ENCODE peak calls at places on chromosomes 16 and 17, in eight cellular contexts. M, B, H, X, Q, I, Y and U are unnamed samples.

GRCh38 chr16:25367773-25368172 is 110.1 kb upstream of the ZKSCAN2 start:
- DNase-seq in Y (no peak), Q (no peak), X (no peak), H (no peak), I (no peak), M (no peak), B (no peak), U (no peak)

GRCh38 chr16:19236561-19236960 is 49.0 kb upstream of the CLEC19A start:
- DNase-seq in M (no peak), Q (no peak), I (no peak), B (no peak), H (peak), Y (no peak), X (no peak), U (no peak)

GRCh38 chr16:50699345-50700159 is 6.1 kb downstream of the NOD2 start:
- DNase-seq in I (no peak), Y (peak), B (no peak), X (no peak), H (peak), Q (no peak), M (no peak), U (no peak)

GRCh38 chr17:33389506-33390141 is 96.5 kb upstream of the ASIC2 start:
- DNase-seq in Y (peak), I (no peak), M (no peak), Q (no peak), H (no peak), B (no peak), X (no peak), U (no peak)

GRCh38 chr16:56584276-56584675 is 5.1 kb upstream of the MT3 start:
- DNase-seq in Y (no peak), B (no peak), H (no peak), Q (no peak), I (no peak), X (no peak), M (no peak), U (no peak)

GRCh38 chr17:57649731-57650484 is 95.2 kb downstream of the CCDC182 start:
- DNase-seq in I (no peak), X (no peak), H (peak), B (no peak), Y (peak), Q (no peak), M (no peak), U (no peak)

GRCh38 chr17:49388290-49388640 is 26.2 kb upstream of the ZNF652 start:
- DNase-seq in I (no peak), Y (no peak), H (no peak), Q (no peak), B (no peak), X (no peak), M (peak), U (no peak)

GRCh38 chr17:4331614-4332013 is 34.9 kb downstream of the UBE2G1 start:
- DNase-seq in B (no peak), M (no peak), Q (no peak), H (no peak), I (no peak), X (no peak), Y (no peak), U (no peak)

GRCh38 chr16:11669380-11670146 is 1.3 kb downstream of the SNN start:
- DNase-seq in B (no peak), H (no peak), Q (no peak), X (no peak), Y (peak), M (no peak), I (no peak), U (no peak)

GRCh38 chr17:48374650-48375230 is 55.3 kb downstream of the SKAP1 start:
- DNase-seq in H (peak), Y (no peak), M (no peak), I (peak), B (peak), X (no peak), Q (no peak), U (no peak)

GRCh38 chr17:72771734-72772133 is 320.8 kb downstream of the SLC39A11 start:
- DNase-seq in Y (no peak), B (no peak), Q (no peak), M (no peak), H (no peak), X (no peak), I (no peak), U (no peak)

GRCh38 chr16:19830902-19831555 is 53.6 kb downstream of the GPRC5B start:
- DNase-seq in I (no peak), M (no peak), H (no peak), Y (no peak), B (peak), Q (no peak), X (no peak), U (no peak)

GRCh38 chr17:75404739-75405364 is 626 bp downstream of the GRB2 start:
- DNase-seq in B (no peak), M (peak), I (no peak), X (peak), H (peak), Y (peak), Q (no peak), U (peak)

GRCh38 chr16:55263271-55264250 is 60.4 kb upstream of the IRX6 start:
- DNase-seq in Y (no peak), H (no peak), B (no peak), Q (no peak), I (no peak), M (no peak), X (no peak), U (no peak)

GRCh38 chr17:55540414-55541091 is 29.3 kb upstream of the SMIM36 start:
- DNase-seq in Y (peak), M (no peak), I (no peak), B (no peak), H (peak), Q (peak), X (no peak), U (no peak)

GRCh38 chr17:44315760-44316731 is 7.6 kb downstream of the RUNDC3A start:
- DNase-seq in B (no peak), H (no peak), M (no peak), Q (no peak), Y (no peak), X (no peak), I (peak), U (no peak)

GRCh38 chr16:85782476-85782875 is 16.9 kb downstream of the EMC8 start:
- DNase-seq in M (no peak), Q (no peak), I (no peak), B (no peak), X (no peak), H (no peak), Y (no peak), U (no peak)

GRCh38 chr16:16925432-16925831 is 545.3 kb downstream of the XYLT1 start:
- DNase-seq in I (no peak), B (no peak), M (no peak), X (no peak), Y (no peak), H (no peak), Q (no peak), U (no peak)

GRCh38 chr17:39823407-39824054 is 40.6 kb downstream of the IKZF3 start:
- DNase-seq in I (no peak), B (no peak), H (peak), M (no peak), Q (no peak), Y (no peak), X (no peak), U (no peak)

GRCh38 chr17:61129876-61130275 is 269.8 kb upstream of the TBX2 start:
- DNase-seq in Y (no peak), M (no peak), H (no peak), Q (no peak), I (no peak), B (no peak), X (no peak), U (no peak)

GRCh38 chr17:82241183-82241925 is 12.5 kb downstream of the SLC16A3 start:
- DNase-seq in B (no peak), M (no peak), H (peak), I (no peak), Q (no peak), X (no peak), Y (peak), U (peak)

GRCh38 chr17:69357701-69358100 is 30.8 kb upstream of the ABCA5 start:
- DNase-seq in B (no peak), H (peak), Y (no peak), M (no peak), I (no peak), X (no peak), Q (no peak), U (no peak)

GRCh38 chr17:79078476-79079190 is 4.0 kb downstream of the ENGASE start:
- DNase-seq in B (no peak), X (no peak), Y (no peak), M (no peak), I (no peak), H (no peak), Q (no peak), U (no peak)

GRCh38 chr17:11928436-11928835 is 68.8 kb downstream of the ZNF18 start:
- DNase-seq in H (no peak), I (no peak), M (no peak), X (no peak), B (no peak), Y (no peak), Q (no peak), U (no peak)